ENCODE peak calls at places on chromosomes 5 and 9, in five cellular contexts. One of them, this sample, is unnamed.

GRCh38 chr9:134834957-134835419 is 45.6 kb upstream of the FCN2 start:
- DNase-seq in suprapubic skin: no peak
- DNase-seq in lung: no peak
- DNase-seq in Panc1: no peak
- DNase-seq in mammary epithelial cell: no peak
- DNase-seq in this sample: no peak

GRCh38 chr9:124013263-124014211 is 2.0 kb downstream of the LHX2 start:
- DNase-seq in suprapubic skin: peak
- DNase-seq in lung: no peak
- DNase-seq in Panc1: no peak
- DNase-seq in mammary epithelial cell: no peak
- DNase-seq in this sample: no peak

GRCh38 chr9:128420651-128421473 is at the start of gene CERCAM:
- DNase-seq in suprapubic skin: no peak
- DNase-seq in lung: peak
- DNase-seq in Panc1: no peak
- DNase-seq in mammary epithelial cell: peak
- DNase-seq in this sample: peak

GRCh38 chr9:112648624-112649023 is 69.3 kb downstream of the INIP start:
- DNase-seq in suprapubic skin: no peak
- DNase-seq in lung: no peak
- DNase-seq in Panc1: no peak
- DNase-seq in mammary epithelial cell: no peak
- DNase-seq in this sample: no peak

GRCh38 chr5:112419596-112420110 is 576 bp upstream of the EPB41L4A start:
- DNase-seq in suprapubic skin: peak
- DNase-seq in lung: peak
- DNase-seq in Panc1: no peak
- DNase-seq in mammary epithelial cell: peak
- DNase-seq in this sample: peak

GRCh38 chr9:68822596-68823165 is 117.6 kb downstream of the PIP5K1B start:
- DNase-seq in suprapubic skin: no peak
- DNase-seq in lung: no peak
- DNase-seq in Panc1: no peak
- DNase-seq in mammary epithelial cell: no peak
- DNase-seq in this sample: no peak

GRCh38 chr9:65432051-65432450 is 147.0 kb upstream of the FOXD4L5 start:
- DNase-seq in suprapubic skin: no peak
- DNase-seq in lung: no peak
- DNase-seq in Panc1: no peak
- DNase-seq in mammary epithelial cell: no peak
- DNase-seq in this sample: no peak

GRCh38 chr5:78647411-78647818 is 1.2 kb downstream of the LHFPL2 start:
- DNase-seq in suprapubic skin: no peak
- DNase-seq in lung: no peak
- DNase-seq in Panc1: no peak
- DNase-seq in mammary epithelial cell: peak
- DNase-seq in this sample: peak

GRCh38 chr5:56264417-56265025 is 31.4 kb upstream of the ANKRD55 start:
- DNase-seq in suprapubic skin: no peak
- DNase-seq in lung: no peak
- DNase-seq in Panc1: no peak
- DNase-seq in mammary epithelial cell: peak
- DNase-seq in this sample: peak

GRCh38 chr5:115467631-115468030 is 76.9 kb downstream of the FEM1C start:
- DNase-seq in suprapubic skin: no peak
- DNase-seq in lung: no peak
- DNase-seq in Panc1: no peak
- DNase-seq in mammary epithelial cell: no peak
- DNase-seq in this sample: no peak

GRCh38 chr5:58044166-58044565 is 415.7 kb downstream of the PLK2 start:
- DNase-seq in suprapubic skin: no peak
- DNase-seq in lung: no peak
- DNase-seq in Panc1: no peak
- DNase-seq in mammary epithelial cell: no peak
- DNase-seq in this sample: no peak

GRCh38 chr9:136494531-136495215 is 11.8 kb upstream of the SEC16A start:
- DNase-seq in suprapubic skin: no peak
- DNase-seq in lung: no peak
- DNase-seq in Panc1: no peak
- DNase-seq in mammary epithelial cell: no peak
- DNase-seq in this sample: no peak

GRCh38 chr9:120646943-120647342 is 67.0 kb upstream of the CDK5RAP2 start:
- DNase-seq in suprapubic skin: no peak
- DNase-seq in lung: no peak
- DNase-seq in Panc1: no peak
- DNase-seq in mammary epithelial cell: no peak
- DNase-seq in this sample: no peak

GRCh38 chr5:181223729-181224389 is 778 bp downstream of the TRIM41 start:
- DNase-seq in suprapubic skin: peak
- DNase-seq in lung: no peak
- DNase-seq in Panc1: no peak
- DNase-seq in mammary epithelial cell: no peak
- DNase-seq in this sample: peak

GRCh38 chr5:79850316-79850822 is 140.7 kb downstream of the MTX3 start:
- DNase-seq in suprapubic skin: no peak
- DNase-seq in lung: no peak
- DNase-seq in Panc1: no peak
- DNase-seq in mammary epithelial cell: no peak
- DNase-seq in this sample: no peak

GRCh38 chr9:131700076-131700475 is 39.8 kb downstream of the RAPGEF1 start:
- DNase-seq in suprapubic skin: no peak
- DNase-seq in lung: no peak
- DNase-seq in Panc1: no peak
- DNase-seq in mammary epithelial cell: no peak
- DNase-seq in this sample: no peak

GRCh38 chr9:68978054-68978453 is 35.9 kb downstream of the PRKACG start:
- DNase-seq in suprapubic skin: no peak
- DNase-seq in lung: no peak
- DNase-seq in Panc1: no peak
- DNase-seq in mammary epithelial cell: no peak
- DNase-seq in this sample: no peak

GRCh38 chr5:67941750-67942450 is 273.7 kb upstream of the PIK3R1 start:
- DNase-seq in suprapubic skin: no peak
- DNase-seq in lung: no peak
- DNase-seq in Panc1: no peak
- DNase-seq in mammary epithelial cell: peak
- DNase-seq in this sample: no peak

GRCh38 chr5:128199104-128199503 is 115.5 kb downstream of the SLC12A2 start:
- DNase-seq in suprapubic skin: no peak
- DNase-seq in lung: peak
- DNase-seq in Panc1: peak
- DNase-seq in mammary epithelial cell: peak
- DNase-seq in this sample: no peak

GRCh38 chr9:134131471-134132207 is 4.2 kb upstream of the WDR5 start:
- DNase-seq in suprapubic skin: no peak
- DNase-seq in lung: no peak
- DNase-seq in Panc1: no peak
- DNase-seq in mammary epithelial cell: no peak
- DNase-seq in this sample: no peak

GRCh38 chr9:125632321-125633115 is 74.5 kb downstream of the MAPKAP1 start:
- DNase-seq in suprapubic skin: no peak
- DNase-seq in lung: no peak
- DNase-seq in Panc1: no peak
- DNase-seq in mammary epithelial cell: peak
- DNase-seq in this sample: no peak

GRCh38 chr9:102855646-102856045 is 139.5 kb upstream of the CYLC2 start:
- DNase-seq in suprapubic skin: no peak
- DNase-seq in lung: no peak
- DNase-seq in Panc1: no peak
- DNase-seq in mammary epithelial cell: no peak
- DNase-seq in this sample: no peak

GRCh38 chr5:1020461-1020961 is 11.9 kb downstream of the NKD2 start:
- DNase-seq in suprapubic skin: no peak
- DNase-seq in lung: no peak
- DNase-seq in Panc1: no peak
- DNase-seq in mammary epithelial cell: no peak
- DNase-seq in this sample: no peak

GRCh38 chr9:15421532-15421931 is 1.1 kb upstream of the SNAPC3 start:
- DNase-seq in suprapubic skin: no peak
- DNase-seq in lung: no peak
- DNase-seq in Panc1: no peak
- DNase-seq in mammary epithelial cell: no peak
- DNase-seq in this sample: no peak

GRCh38 chr9:105007143-105007542 is 79.2 kb upstream of the ABCA1 start:
- DNase-seq in suprapubic skin: peak
- DNase-seq in lung: peak
- DNase-seq in Panc1: peak
- DNase-seq in mammary epithelial cell: peak
- DNase-seq in this sample: no peak
- H3K4me3 ChIP-seq in suprapubic skin: no peak
- H3K4me3 ChIP-seq in lung: no peak
- H3K4me3 ChIP-seq in Panc1: no peak
- H3K4me3 ChIP-seq in mammary epithelial cell: no peak
- H3K4me3 ChIP-seq in this sample: no peak

GRCh38 chr5:33764786-33765185 is 127.0 kb downstream of the ADAMTS12 start:
- DNase-seq in suprapubic skin: no peak
- DNase-seq in lung: no peak
- DNase-seq in Panc1: no peak
- DNase-seq in mammary epithelial cell: no peak
- DNase-seq in this sample: peak
- H3K27ac ChIP-seq in suprapubic skin: no peak
- H3K27ac ChIP-seq in lung: no peak
- H3K27ac ChIP-seq in Panc1: no peak
- H3K27ac ChIP-seq in mammary epithelial cell: no peak
- H3K27ac ChIP-seq in this sample: no peak

GRCh38 chr9:93184439-93185221 is 691 bp downstream of the WNK2 start:
- DNase-seq in suprapubic skin: peak
- DNase-seq in lung: no peak
- DNase-seq in Panc1: no peak
- DNase-seq in mammary epithelial cell: peak
- DNase-seq in this sample: no peak
- H3K4me3 ChIP-seq in suprapubic skin: peak
- H3K4me3 ChIP-seq in lung: peak
- H3K4me3 ChIP-seq in Panc1: peak
- H3K4me3 ChIP-seq in mammary epithelial cell: no peak
- H3K4me3 ChIP-seq in this sample: no peak

DNA sequence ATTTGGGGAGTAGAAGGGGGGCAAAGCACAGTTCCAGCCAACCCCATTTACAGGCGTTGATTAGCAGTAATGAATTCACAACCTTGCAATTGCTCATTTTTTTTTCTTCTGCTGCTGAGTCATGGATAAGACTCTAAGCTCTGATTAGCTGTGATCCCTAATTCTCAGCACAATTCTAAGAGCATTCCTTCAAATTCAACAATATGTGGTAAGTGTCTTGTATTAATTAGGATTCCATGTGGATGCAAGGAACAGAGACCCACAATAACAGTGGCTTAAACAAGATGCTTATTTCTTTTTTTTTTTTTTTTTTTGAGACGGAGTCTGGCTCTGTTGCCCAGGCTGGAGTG is 133.4 kb downstream of the PALM2AKAP2 start:
- DNase-seq in suprapubic skin: no peak
- DNase-seq in lung: no peak
- DNase-seq in Panc1: no peak
- DNase-seq in mammary epithelial cell: no peak
- DNase-seq in this sample: no peak
- H3K27ac ChIP-seq in suprapubic skin: peak
- H3K27ac ChIP-seq in lung: peak
- H3K27ac ChIP-seq in Panc1: no peak
- H3K27ac ChIP-seq in mammary epithelial cell: no peak
- H3K27ac ChIP-seq in this sample: no peak

GRCh38 chr5:125325488-125325887 is 579.0 kb upstream of the ZNF608 start:
- DNase-seq in suprapubic skin: no peak
- DNase-seq in lung: no peak
- DNase-seq in Panc1: no peak
- DNase-seq in mammary epithelial cell: no peak
- DNase-seq in this sample: no peak
- H3K4me3 ChIP-seq in suprapubic skin: no peak
- H3K4me3 ChIP-seq in lung: no peak
- H3K4me3 ChIP-seq in Panc1: no peak
- H3K4me3 ChIP-seq in mammary epithelial cell: no peak
- H3K4me3 ChIP-seq in this sample: no peak

DNA sequence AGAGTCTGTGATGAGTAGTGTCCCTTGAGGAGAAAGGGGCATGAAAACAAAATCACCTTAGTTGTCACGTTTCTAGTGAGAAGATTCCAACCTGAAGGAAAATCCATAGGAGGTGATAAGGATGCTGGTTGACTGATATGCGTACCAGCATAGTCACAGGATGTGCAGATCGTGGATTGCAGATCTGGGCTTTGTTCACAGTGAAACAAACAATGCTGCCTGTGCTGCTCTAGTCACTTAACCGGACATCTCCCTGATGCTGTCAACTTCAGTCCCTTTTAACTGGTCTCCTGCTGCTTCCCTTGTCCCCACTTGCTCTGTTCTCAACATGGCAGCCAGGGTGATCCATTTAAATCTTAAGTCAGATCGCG is 89.7 kb downstream of the IQGAP2 start:
- DNase-seq in suprapubic skin: no peak
- DNase-seq in lung: no peak
- DNase-seq in Panc1: no peak
- DNase-seq in mammary epithelial cell: no peak
- DNase-seq in this sample: no peak
- H3K27ac ChIP-seq in suprapubic skin: no peak
- H3K27ac ChIP-seq in lung: no peak
- H3K27ac ChIP-seq in Panc1: no peak
- H3K27ac ChIP-seq in mammary epithelial cell: no peak
- H3K27ac ChIP-seq in this sample: no peak

GRCh38 chr5:37576496-37576895 is 197.4 kb downstream of the WDR70 start:
- DNase-seq in suprapubic skin: no peak
- DNase-seq in lung: no peak
- DNase-seq in Panc1: no peak
- DNase-seq in mammary epithelial cell: no peak
- DNase-seq in this sample: no peak
- H3K4me3 ChIP-seq in suprapubic skin: no peak
- H3K4me3 ChIP-seq in lung: no peak
- H3K4me3 ChIP-seq in Panc1: no peak
- H3K4me3 ChIP-seq in mammary epithelial cell: no peak
- H3K4me3 ChIP-seq in this sample: no peak

GRCh38 chr5:164934039-164934438 is 1428.6 kb downstream of the MAT2B start:
- DNase-seq in suprapubic skin: no peak
- DNase-seq in lung: no peak
- DNase-seq in Panc1: no peak
- DNase-seq in mammary epithelial cell: no peak
- DNase-seq in this sample: no peak
- H3K27ac ChIP-seq in suprapubic skin: no peak
- H3K27ac ChIP-seq in lung: no peak
- H3K27ac ChIP-seq in Panc1: no peak
- H3K27ac ChIP-seq in mammary epithelial cell: no peak
- H3K27ac ChIP-seq in this sample: no peak

This sample was measured in SJCRH30.